ENCODE peak calls at places on chromosomes 3 and 15, in seven cellular contexts. D is HFF-Myc, W is upper lobe of right lung, F is AG09309, O is RWPE1, M is dorsolateral prefrontal cortex, A is colonic mucosa. B is an unnamed sample.

GRCh38 chr3:39385456-39386098 is 2.4 kb downstream of the SLC25A38 start:
- DNase-seq in D (no peak), W (no peak), F (no peak), O (no peak), M (no peak), A (no peak), B (no peak)

GRCh38 chr15:74904190-74904805 is 2.4 kb downstream of the FAM219B start:
- DNase-seq in D (no peak), W (no peak), F (no peak), O (no peak), M (no peak), A (no peak), B (no peak)

GRCh38 chr3:186217820-186218164 is 108.9 kb upstream of the ETV5 start:
- DNase-seq in D (no peak), W (no peak), F (no peak), O (peak; percentile 18), M (no peak), A (no peak), B (no peak)

GRCh38 chr15:51837784-51838183 is 8.3 kb downstream of the TMOD3 start:
- DNase-seq in D (no peak), W (no peak), F (no peak), O (no peak), M (no peak), A (no peak), B (no peak)

GRCh38 chr3:78734048-78734637 is 1033.7 kb downstream of the ROBO1 start:
- DNase-seq in D (peak; percentile 63), W (no peak), F (no peak), O (no peak), M (no peak), A (no peak), B (no peak)

GRCh38 chr3:172751188-172751571 is 654 bp downstream of the ECT2 start:
- DNase-seq in D (no peak), W (no peak), F (no peak), O (peak; percentile 30), M (no peak), A (peak; percentile 49), B (no peak)

GRCh38 chr3:110491413-110491812 is 580.2 kb upstream of the NECTIN3 start:
- DNase-seq in D (no peak), W (no peak), F (no peak), O (no peak), M (no peak), A (no peak), B (no peak)

GRCh38 chr15:42152921-42153680 is 3.3 kb downstream of the PLA2G4F start:
- DNase-seq in D (no peak), W (peak; percentile 62), F (no peak), O (no peak), M (peak; percentile 8), A (no peak), B (no peak)

GRCh38 chr3:196198771-196199753 is 12.1 kb downstream of the ZDHHC19 start:
- DNase-seq in D (no peak), W (no peak), F (no peak), O (no peak), M (no peak), A (no peak), B (no peak)

GRCh38 chr15:31031471-31032064 is 40.1 kb upstream of the MTMR10 start:
- DNase-seq in D (peak; percentile 62), W (no peak), F (no peak), O (no peak), M (no peak), A (no peak), B (no peak)

GRCh38 chr3:161854232-161854771 is 357.7 kb downstream of the OTOL1 start:
- DNase-seq in D (peak; percentile 41), W (no peak), F (peak; percentile 62), O (peak; percentile 64), M (no peak), A (peak; percentile 38), B (peak; percentile 48)

GRCh38 chr3:106399208-106399607 is 530.4 kb upstream of the CBLB start:
- DNase-seq in D (no peak), W (no peak), F (no peak), O (no peak), M (no peak), A (no peak), B (no peak)

DNA sequence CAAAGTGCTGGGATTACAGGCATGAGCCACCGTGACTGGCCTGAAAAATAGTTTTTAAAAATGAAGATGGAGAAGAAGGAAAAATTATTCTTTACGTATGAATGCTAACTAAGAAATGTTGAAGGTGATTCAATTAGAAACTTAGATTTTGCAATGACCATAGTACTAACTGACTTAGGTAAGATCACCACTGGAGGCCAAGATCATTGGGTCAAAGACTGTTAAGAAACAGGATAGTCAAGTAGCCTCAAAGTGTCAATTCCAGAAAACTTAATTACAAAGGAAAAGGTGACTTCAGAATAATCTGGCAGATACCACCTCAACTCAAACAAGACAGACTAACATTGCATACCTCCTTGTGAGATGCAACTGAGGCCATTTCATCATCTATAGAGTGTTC is 119.3 kb downstream of the FRMD4B start:
- DNase-seq in D (no peak), W (no peak), F (no peak), O (no peak), M (no peak), A (no peak), B (no peak)
- TF ChIP-seq CTCF in D (no peak), W (no peak), F (no peak), O (no peak), M (no peak), A (no peak), B (no peak)

GRCh38 chr3:58466899-58467563 is 24.9 kb upstream of the KCTD6 start:
- DNase-seq in D (no peak), W (no peak), F (no peak), O (no peak), M (no peak), A (no peak), B (no peak)

GRCh38 chr3:58462829-58463180 is 29.1 kb upstream of the KCTD6 start:
- DNase-seq in D (no peak), W (no peak), F (no peak), O (no peak), M (no peak), A (no peak), B (no peak)

GRCh38 chr3:58464875-58465274 is 27.0 kb upstream of the KCTD6 start:
- DNase-seq in D (no peak), W (no peak), F (no peak), O (no peak), M (no peak), A (no peak), B (no peak)

GRCh38 chr3:58463181-58463941 is 28.5 kb upstream of the KCTD6 start:
- DNase-seq in D (peak; percentile 58), W (peak; percentile 84), F (peak; percentile 59), O (peak; percentile 86), M (peak; percentile 75), A (peak; percentile 85), B (no peak)

GRCh38 chr3:58463942-58464271 is 28.0 kb upstream of the KCTD6 start:
- DNase-seq in D (no peak), W (no peak), F (no peak), O (no peak), M (no peak), A (no peak), B (no peak)
- TF ChIP-seq CTCF in D (no peak), W (no peak), F (no peak), O (peak; percentile 41), M (no peak), A (peak; percentile 7), B (peak; percentile 4)

GRCh38 chr3:182904164-182904563 is 76.2 kb downstream of the DCUN1D1 start:
- DNase-seq in D (no peak), W (no peak), F (no peak), O (no peak), M (no peak), A (no peak), B (no peak)
- TF ChIP-seq CTCF in D (no peak), W (no peak), F (no peak), O (no peak), M (peak; percentile 8), A (no peak), B (peak; percentile 56)

GRCh38 chr3:50370594-50370993 is 11.3 kb upstream of the TMEM115 start:
- DNase-seq in D (no peak), W (no peak), F (no peak), O (no peak), M (peak; percentile 73), A (no peak), B (no peak)

GRCh38 chr3:50365842-50366220 is 6.5 kb upstream of the TMEM115 start:
- DNase-seq in D (no peak), W (no peak), F (no peak), O (no peak), M (no peak), A (no peak), B (no peak)

GRCh38 chr3:50364573-50365079 is 5.3 kb upstream of the TMEM115 start:
- DNase-seq in D (no peak), W (no peak), F (no peak), O (no peak), M (no peak), A (peak; percentile 51), B (no peak)

GRCh38 chr3:50369271-50369670 is 9.9 kb upstream of the TMEM115 start:
- DNase-seq in D (no peak), W (no peak), F (no peak), O (no peak), M (no peak), A (no peak), B (no peak)

DNA sequence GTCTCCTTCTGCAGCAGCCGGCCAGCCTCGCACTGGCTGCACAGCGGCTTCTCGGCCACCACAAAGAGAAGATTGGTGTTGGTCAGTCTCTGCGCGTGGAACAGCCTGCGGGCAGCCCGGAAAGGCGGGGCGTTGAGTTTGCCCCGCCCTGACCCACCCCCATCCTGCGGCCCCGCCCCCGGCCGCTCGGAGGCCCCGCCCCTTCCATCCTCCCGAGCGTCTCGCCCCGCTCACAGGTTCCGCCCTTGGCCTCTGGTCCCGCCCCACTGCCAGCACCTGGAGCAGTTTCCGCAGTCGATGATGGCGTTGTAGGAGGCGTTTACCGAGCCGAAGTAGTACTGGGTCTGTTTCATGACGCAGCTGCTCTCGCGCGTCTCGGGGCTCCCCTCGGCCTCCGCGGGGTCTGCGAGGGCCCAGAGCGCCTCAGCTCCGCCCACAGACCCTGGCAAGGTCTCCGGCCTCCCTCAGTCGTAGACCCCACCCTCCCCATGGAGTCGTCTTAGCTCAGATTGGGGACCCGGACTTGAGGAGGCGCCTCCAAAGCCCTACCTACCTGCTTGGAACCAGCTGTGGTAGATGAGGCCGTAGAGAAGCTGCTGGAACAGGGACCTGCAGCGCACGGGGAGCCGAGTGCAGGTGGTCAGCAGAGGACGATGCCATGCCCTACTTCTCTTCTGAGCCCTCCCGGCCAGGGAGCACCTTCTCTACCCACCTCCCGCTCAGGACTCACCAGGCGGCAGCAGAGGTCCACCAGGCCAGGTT is 5.9 kb upstream of the TMEM115 start:
- DNase-seq in D (no peak), W (peak; percentile 89), F (no peak), O (peak; percentile 90), M (peak; percentile 70), A (peak; percentile 97), B (peak; percentile 86)
- TF ChIP-seq CTCF in D (no peak), W (no peak), F (no peak), O (no peak), M (no peak), A (no peak), B (no peak)